ENCODE peak calls at places on chromosome 7, in nine cellular contexts. M, Y, G, L, T, N, H, X and J are unnamed samples.

GRCh38 chr7:20064974-20065862 is 152.0 kb downstream of the MACC1 start:
- DNase-seq in M (peak), G (no peak), L (peak), X (no peak), Y (no peak), N (no peak), H (peak), T (peak), J (no peak)

GRCh38 chr7:46908770-46909169 is 673.1 kb downstream of the TNS3 start:
- DNase-seq in H (peak), G (no peak), N (no peak), X (no peak), Y (no peak), T (no peak), L (peak), M (peak), J (peak)

GRCh38 chr7:143434660-143435059 is 8.6 kb upstream of the TAS2R60 start:
- DNase-seq in G (no peak), T (peak), N (peak), H (peak), Y (peak), X (no peak), L (peak), M (peak), J (peak)

GRCh38 chr7:33757050-33757449 is 148.3 kb upstream of the BMPER start:
- DNase-seq in L (no peak), G (no peak), H (peak), N (no peak), X (no peak), T (no peak), M (peak), Y (no peak), J (no peak)

GRCh38 chr7:121561717-121562116 is 165.6 kb upstream of the FAM3C start:
- DNase-seq in T (no peak), L (no peak), N (no peak), H (peak), X (no peak), Y (no peak), G (no peak), M (no peak), J (no peak)

GRCh38 chr7:86773309-86773708 is 129.6 kb downstream of the GRM3 start:
- DNase-seq in G (no peak), T (no peak), H (no peak), X (no peak), N (no peak), L (no peak), M (no peak), Y (no peak), J (no peak)

GRCh38 chr7:13185139-13185538 is 497.7 kb downstream of the ARL4A start:
- DNase-seq in L (no peak), M (no peak), N (no peak), G (no peak), Y (no peak), H (no peak), X (no peak), T (no peak), J (no peak)

GRCh38 chr7:108455833-108456677 is at the start of gene NRCAM:
- DNase-seq in L (peak), N (peak), G (peak), T (peak), Y (no peak), M (peak), X (peak), H (peak), J (no peak)

GRCh38 chr7:55096318-55096717 is 77.5 kb downstream of the EGFR start:
- DNase-seq in L (no peak), H (no peak), M (no peak), N (no peak), G (no peak), T (no peak), X (no peak), Y (no peak), J (no peak)

GRCh38 chr7:32948202-32948601 is 9.0 kb upstream of the FKBP9 start:
- DNase-seq in H (no peak), X (no peak), Y (no peak), M (no peak), G (no peak), N (no peak), T (no peak), L (no peak), J (no peak)